ENCODE peak calls at places on chromosomes 4 and X, in five cellular contexts. Q, L, X, R and I are unnamed samples.

GRCh38 chrX:119759333-119759766 is 962 bp downstream of the SOWAHD start:
- DNase-seq in Q (no peak), L (no peak), X (no peak), R (no peak), I (no peak)

GRCh38 chr4:180284267-180284666 is 1958.9 kb upstream of the TENM3 start:
- DNase-seq in Q (no peak), L (no peak), X (no peak), R (no peak), I (no peak)

GRCh38 chr4:6469144-6469543 is 3.3 kb downstream of the PPP2R2C start:
- DNase-seq in Q (no peak), L (no peak), X (no peak), R (no peak), I (peak; percentile 21)

GRCh38 chr4:185771696-185772390 is 40.2 kb downstream of the SORBS2 start:
- DNase-seq in Q (peak; percentile 48), L (no peak), X (no peak), R (no peak), I (no peak)

GRCh38 chrX:2497961-2498780 is 2.6 kb downstream of the DHRSX start:
- DNase-seq in Q (peak; percentile 52), L (no peak), X (no peak), R (no peak), I (no peak)

GRCh38 chrX:52933976-52934703 is 24.2 kb downstream of the FAM156A start:
- DNase-seq in Q (no peak), L (no peak), X (no peak), R (no peak), I (no peak)

GRCh38 chr4:67393699-67394281 is 151.5 kb downstream of the CENPC start:
- DNase-seq in Q (peak; percentile 65), L (no peak), X (no peak), R (peak; percentile 15), I (no peak)

GRCh38 chr4:37441231-37442061 is 196.9 kb downstream of the NWD2 start:
- DNase-seq in Q (no peak), L (no peak), X (no peak), R (no peak), I (no peak)

GRCh38 chr4:153778383-153778782 is 10.5 kb downstream of the SFRP2 start:
- DNase-seq in Q (no peak), L (no peak), X (no peak), R (no peak), I (no peak)

GRCh38 chr4:16284050-16284449 is 57.8 kb upstream of the TAPT1 start:
- DNase-seq in Q (no peak), L (no peak), X (no peak), R (no peak), I (no peak)

GRCh38 chr4:38989487-38989886 is 42.7 kb downstream of the TMEM156 start:
- DNase-seq in Q (no peak), L (no peak), X (no peak), R (no peak), I (no peak)

GRCh38 chr4:180225977-180226376 is 2017.2 kb upstream of the TENM3 start:
- DNase-seq in Q (no peak), L (no peak), X (no peak), R (no peak), I (no peak)

GRCh38 chrX:154321624-154322023 is 26.0 kb downstream of the TKTL1 start:
- DNase-seq in Q (peak; percentile 32), L (no peak), X (no peak), R (no peak), I (no peak)
- TF ChIP-seq CTCF in Q (peak; percentile 37), L (no peak), X (no peak), R (no peak), I (no peak)

GRCh38 chr4:151045907-151046306 is 30.8 kb upstream of the LRBA start:
- DNase-seq in Q (no peak), L (no peak), X (no peak), R (peak; percentile 22), I (no peak)
- TF ChIP-seq CTCF in Q (no peak), L (no peak), X (no peak), R (no peak), I (no peak)

GRCh38 chrX:37509349-37509748 is 62.1 kb upstream of the LANCL3 start:
- DNase-seq in Q (peak; percentile 31), L (no peak), X (no peak), R (peak; percentile 3), I (no peak)
- TF ChIP-seq CTCF in Q (peak; percentile 41), L (peak; percentile 38), X (no peak), R (no peak), I (peak; percentile 40)

GRCh38 chr4:114659386-114660008 is 60.9 kb downstream of the UGT8 start:
- DNase-seq in Q (peak; percentile 88), L (peak; percentile 33), X (peak; percentile 1), R (peak; percentile 64), I (no peak)
- TF ChIP-seq CTCF in Q (peak; percentile 96), L (peak; percentile 73), X (peak; percentile 65), R (peak; percentile 73), I (peak; percentile 97)

GRCh38 chrX:70954871-70955270 is 24.0 kb upstream of the SLC7A3 start:
- DNase-seq in Q (no peak), L (no peak), X (no peak), R (no peak), I (no peak)

DNA sequence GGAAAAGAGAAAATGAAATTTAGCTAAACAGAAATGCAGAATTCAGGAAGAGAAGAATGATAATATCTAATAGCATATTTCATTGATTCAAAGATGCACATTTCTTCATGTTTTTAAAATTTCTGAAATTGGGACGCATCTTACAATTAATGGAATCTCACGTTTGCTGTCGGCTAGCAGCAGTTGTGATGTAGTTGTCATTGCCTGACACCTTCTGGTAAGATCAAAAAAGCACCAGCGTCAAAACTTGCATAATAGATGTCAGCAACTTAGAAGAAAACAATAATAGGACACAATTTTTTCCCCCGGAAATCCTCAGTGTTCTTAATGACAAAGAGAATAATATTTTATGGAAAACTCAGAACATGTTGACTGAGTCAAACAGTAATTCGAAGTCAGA is 29.8 kb upstream of the SLC7A3 start:
- DNase-seq in Q (peak; percentile 18), L (no peak), X (no peak), R (no peak), I (no peak)
- TF ChIP-seq CTCF in Q (peak; percentile 8), L (no peak), X (no peak), R (no peak), I (peak; percentile 30)